ENCODE peak calls at places on chromosomes 12 and 14, in six cellular contexts. One of them, this sample, is unnamed.

GRCh38 chr14:70036665-70037064 is 152.1 kb downstream of the SLC8A3 start:
- DNase-seq in astrocyte: no peak
- DNase-seq in transverse colon: no peak
- DNase-seq in CD8-positive, alpha-beta T cell: no peak
- DNase-seq in pancreas: no peak
- DNase-seq in left lung: no peak
- DNase-seq in this sample: no peak

GRCh38 chr12:117501470-117501869 is 140.0 kb upstream of the NOS1 start:
- DNase-seq in CD8-positive, alpha-beta T cell: no peak
- DNase-seq in left lung: peak
- DNase-seq in pancreas: peak
- DNase-seq in astrocyte: no peak
- DNase-seq in transverse colon: peak
- DNase-seq in this sample: peak

GRCh38 chr14:91444335-91445020 is 26.9 kb upstream of the CCDC88C start:
- DNase-seq in pancreas: no peak
- DNase-seq in transverse colon: no peak
- DNase-seq in astrocyte: no peak
- DNase-seq in CD8-positive, alpha-beta T cell: no peak
- DNase-seq in left lung: no peak
- DNase-seq in this sample: no peak

GRCh38 chr12:78863482-78864427 is 819 bp upstream of the SYT1 start:
- DNase-seq in left lung: peak
- DNase-seq in astrocyte: peak
- DNase-seq in CD8-positive, alpha-beta T cell: no peak
- DNase-seq in transverse colon: peak
- DNase-seq in pancreas: peak
- DNase-seq in this sample: peak

GRCh38 chr14:88985654-88986053 is 161.2 kb downstream of the TTC8 start:
- DNase-seq in astrocyte: no peak
- DNase-seq in pancreas: no peak
- DNase-seq in CD8-positive, alpha-beta T cell: no peak
- DNase-seq in transverse colon: no peak
- DNase-seq in left lung: no peak
- DNase-seq in this sample: no peak

GRCh38 chr12:121441555-121441954 is 41.6 kb downstream of the RNF34 start:
- DNase-seq in left lung: no peak
- DNase-seq in transverse colon: no peak
- DNase-seq in pancreas: no peak
- DNase-seq in CD8-positive, alpha-beta T cell: no peak
- DNase-seq in astrocyte: no peak
- DNase-seq in this sample: no peak

GRCh38 chr12:74780458-74781241 is 243.0 kb downstream of the ATXN7L3B start:
- DNase-seq in left lung: no peak
- DNase-seq in CD8-positive, alpha-beta T cell: no peak
- DNase-seq in pancreas: no peak
- DNase-seq in transverse colon: no peak
- DNase-seq in astrocyte: peak
- DNase-seq in this sample: no peak

GRCh38 chr14:71698027-71698426 is 234.2 kb upstream of the RGS6 start:
- DNase-seq in CD8-positive, alpha-beta T cell: no peak
- DNase-seq in transverse colon: no peak
- DNase-seq in pancreas: no peak
- DNase-seq in astrocyte: peak
- DNase-seq in left lung: no peak
- DNase-seq in this sample: no peak

GRCh38 chr14:88470542-88471440 is 84.0 kb downstream of the PTPN21 start:
- DNase-seq in transverse colon: no peak
- DNase-seq in left lung: no peak
- DNase-seq in pancreas: no peak
- DNase-seq in CD8-positive, alpha-beta T cell: no peak
- DNase-seq in astrocyte: peak
- DNase-seq in this sample: no peak

GRCh38 chr14:96676161-96676560 is 121.0 kb upstream of the VRK1 start:
- DNase-seq in pancreas: no peak
- DNase-seq in left lung: no peak
- DNase-seq in transverse colon: no peak
- DNase-seq in CD8-positive, alpha-beta T cell: no peak
- DNase-seq in astrocyte: peak
- DNase-seq in this sample: no peak

GRCh38 chr14:53929871-53930685 is 26.5 kb downstream of the BMP4 start:
- DNase-seq in transverse colon: peak
- DNase-seq in left lung: no peak
- DNase-seq in astrocyte: no peak
- DNase-seq in pancreas: peak
- DNase-seq in CD8-positive, alpha-beta T cell: no peak
- DNase-seq in this sample: no peak

GRCh38 chr12:90514325-90514724 is 440.7 kb downstream of the CCER1 start:
- DNase-seq in astrocyte: no peak
- DNase-seq in CD8-positive, alpha-beta T cell: no peak
- DNase-seq in pancreas: no peak
- DNase-seq in left lung: no peak
- DNase-seq in transverse colon: no peak
- DNase-seq in this sample: no peak

GRCh38 chr14:71371711-71372396 is 464.6 kb downstream of the PCNX1 start:
- DNase-seq in left lung: no peak
- DNase-seq in CD8-positive, alpha-beta T cell: no peak
- DNase-seq in astrocyte: peak
- DNase-seq in transverse colon: no peak
- DNase-seq in pancreas: no peak
- DNase-seq in this sample: no peak

GRCh38 chr14:31717294-31718085 is 156.3 kb downstream of the NUBPL start:
- DNase-seq in astrocyte: no peak
- DNase-seq in pancreas: no peak
- DNase-seq in left lung: no peak
- DNase-seq in transverse colon: no peak
- DNase-seq in CD8-positive, alpha-beta T cell: no peak
- DNase-seq in this sample: no peak

GRCh38 chr12:118346895-118347294 is 25.8 kb downstream of the TAOK3 start:
- DNase-seq in left lung: no peak
- DNase-seq in astrocyte: no peak
- DNase-seq in CD8-positive, alpha-beta T cell: no peak
- DNase-seq in transverse colon: no peak
- DNase-seq in pancreas: no peak
- DNase-seq in this sample: no peak

GRCh38 chr14:69237584-69237983 is 22.4 kb upstream of the GALNT16 start:
- DNase-seq in transverse colon: no peak
- DNase-seq in pancreas: no peak
- DNase-seq in astrocyte: no peak
- DNase-seq in left lung: no peak
- DNase-seq in CD8-positive, alpha-beta T cell: no peak
- DNase-seq in this sample: no peak

GRCh38 chr12:52251367-52252055 is 18.5 kb downstream of the KRT7 start:
- DNase-seq in transverse colon: no peak
- DNase-seq in astrocyte: no peak
- DNase-seq in left lung: no peak
- DNase-seq in pancreas: no peak
- DNase-seq in CD8-positive, alpha-beta T cell: no peak
- DNase-seq in this sample: no peak

GRCh38 chr12:95411466-95411865 is 62.5 kb upstream of the METAP2 start:
- DNase-seq in CD8-positive, alpha-beta T cell: no peak
- DNase-seq in transverse colon: no peak
- DNase-seq in left lung: no peak
- DNase-seq in astrocyte: no peak
- DNase-seq in pancreas: no peak
- DNase-seq in this sample: no peak

GRCh38 chr12:2215709-2216560 is 163.1 kb downstream of the CACNA1C start:
- DNase-seq in astrocyte: peak
- DNase-seq in CD8-positive, alpha-beta T cell: no peak
- DNase-seq in left lung: no peak
- DNase-seq in transverse colon: no peak
- DNase-seq in pancreas: no peak
- DNase-seq in this sample: no peak

GRCh38 chr14:28773917-28774691 is 7.5 kb downstream of the FOXG1 start:
- DNase-seq in transverse colon: no peak
- DNase-seq in left lung: no peak
- DNase-seq in astrocyte: peak
- DNase-seq in pancreas: no peak
- DNase-seq in CD8-positive, alpha-beta T cell: no peak
- DNase-seq in this sample: no peak

GRCh38 chr14:77302926-77303325 is 17.8 kb downstream of the POMT2 start:
- DNase-seq in pancreas: no peak
- DNase-seq in transverse colon: no peak
- DNase-seq in astrocyte: peak
- DNase-seq in left lung: no peak
- DNase-seq in CD8-positive, alpha-beta T cell: no peak
- DNase-seq in this sample: no peak

GRCh38 chr12:90572778-90573177 is 382.2 kb downstream of the CCER1 start:
- DNase-seq in CD8-positive, alpha-beta T cell: no peak
- DNase-seq in pancreas: no peak
- DNase-seq in transverse colon: no peak
- DNase-seq in astrocyte: no peak
- DNase-seq in left lung: no peak
- DNase-seq in this sample: no peak

GRCh38 chr12:95169368-95169767 is 47.9 kb downstream of the FGD6 start:
- DNase-seq in astrocyte: peak
- DNase-seq in left lung: no peak
- DNase-seq in CD8-positive, alpha-beta T cell: no peak
- DNase-seq in pancreas: no peak
- DNase-seq in transverse colon: peak
- DNase-seq in this sample: no peak

GRCh38 chr12:38711055-38711454 is 194.3 kb downstream of the CPNE8 start:
- DNase-seq in astrocyte: no peak
- DNase-seq in left lung: no peak
- DNase-seq in pancreas: no peak
- DNase-seq in CD8-positive, alpha-beta T cell: no peak
- DNase-seq in transverse colon: no peak
- DNase-seq in this sample: no peak

GRCh38 chr12:132582582-132583279 is 27.7 kb downstream of the LRCOL1 start:
- DNase-seq in CD8-positive, alpha-beta T cell: no peak
- DNase-seq in left lung: no peak
- DNase-seq in transverse colon: no peak
- DNase-seq in astrocyte: no peak
- DNase-seq in pancreas: no peak
- DNase-seq in this sample: no peak
- H3K4me3 ChIP-seq in CD8-positive, alpha-beta T cell: no peak
- H3K4me3 ChIP-seq in left lung: peak
- H3K4me3 ChIP-seq in transverse colon: no peak
- H3K4me3 ChIP-seq in astrocyte: no peak
- H3K4me3 ChIP-seq in pancreas: no peak
- H3K4me3 ChIP-seq in this sample: peak

GRCh38 chr12:109151457-109151856 is 35.1 kb downstream of the ACACB start:
- DNase-seq in astrocyte: no peak
- DNase-seq in pancreas: no peak
- DNase-seq in CD8-positive, alpha-beta T cell: no peak
- DNase-seq in transverse colon: no peak
- DNase-seq in left lung: no peak
- DNase-seq in this sample: no peak

GRCh38 chr12:109154485-109155438 is 38.4 kb downstream of the ACACB start:
- DNase-seq in pancreas: peak
- DNase-seq in left lung: peak
- DNase-seq in CD8-positive, alpha-beta T cell: peak
- DNase-seq in astrocyte: peak
- DNase-seq in transverse colon: peak
- DNase-seq in this sample: peak

GRCh38 chr12:109156036-109156435 is 39.6 kb downstream of the ACACB start:
- DNase-seq in CD8-positive, alpha-beta T cell: no peak
- DNase-seq in left lung: no peak
- DNase-seq in transverse colon: no peak
- DNase-seq in astrocyte: no peak
- DNase-seq in pancreas: no peak
- DNase-seq in this sample: no peak

GRCh38 chr12:109156586-109156985 is 40.2 kb downstream of the ACACB start:
- DNase-seq in astrocyte: no peak
- DNase-seq in CD8-positive, alpha-beta T cell: no peak
- DNase-seq in left lung: no peak
- DNase-seq in pancreas: no peak
- DNase-seq in transverse colon: no peak
- DNase-seq in this sample: no peak

GRCh38 chr12:109153711-109154434 is 37.5 kb downstream of the ACACB start:
- DNase-seq in astrocyte: no peak
- DNase-seq in CD8-positive, alpha-beta T cell: no peak
- DNase-seq in left lung: no peak
- DNase-seq in pancreas: no peak
- DNase-seq in transverse colon: no peak
- DNase-seq in this sample: no peak
- H3K4me3 ChIP-seq in astrocyte: peak
- H3K4me3 ChIP-seq in CD8-positive, alpha-beta T cell: peak
- H3K4me3 ChIP-seq in left lung: peak
- H3K4me3 ChIP-seq in pancreas: peak
- H3K4me3 ChIP-seq in transverse colon: peak
- H3K4me3 ChIP-seq in this sample: peak

DNA sequence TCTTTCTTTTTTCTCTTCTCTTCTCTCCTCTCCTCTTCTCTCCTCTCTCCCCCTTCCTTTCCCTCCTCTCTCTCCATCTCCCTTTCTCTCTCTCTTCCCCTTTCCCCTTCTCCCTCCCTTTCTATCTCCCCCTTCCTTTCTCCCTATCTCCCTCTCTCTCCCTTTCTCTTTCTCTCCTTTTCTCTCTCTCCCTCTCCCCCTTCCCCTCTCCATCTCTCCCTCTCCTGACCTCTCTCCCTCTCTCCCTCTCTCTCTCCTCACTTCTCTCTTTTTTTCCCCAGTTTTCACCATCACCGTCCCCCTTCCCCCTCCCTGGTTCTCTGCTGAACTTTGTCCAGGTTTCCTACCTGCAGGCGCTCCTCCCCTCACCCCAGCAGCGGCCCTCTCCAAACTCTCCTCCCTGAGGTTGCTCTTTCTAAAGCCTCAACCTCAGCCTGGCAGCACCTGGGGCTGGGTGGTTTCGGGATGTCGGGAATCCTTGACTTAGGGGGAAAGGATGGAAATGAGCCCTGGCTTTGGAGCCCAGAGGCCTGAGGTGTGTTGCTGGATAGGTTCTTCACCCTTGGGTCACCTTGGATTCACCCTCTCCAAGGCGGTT is 14.7 kb upstream of the TBX3 start:
- DNase-seq in CD8-positive, alpha-beta T cell: no peak
- DNase-seq in astrocyte: no peak
- DNase-seq in pancreas: no peak
- DNase-seq in transverse colon: no peak
- DNase-seq in left lung: no peak
- DNase-seq in this sample: no peak
- H3K4me3 ChIP-seq in CD8-positive, alpha-beta T cell: no peak
- H3K4me3 ChIP-seq in astrocyte: no peak
- H3K4me3 ChIP-seq in pancreas: no peak
- H3K4me3 ChIP-seq in transverse colon: no peak
- H3K4me3 ChIP-seq in left lung: peak
- H3K4me3 ChIP-seq in this sample: peak

GRCh38 chr12:124609041-124609984 is 41.9 kb upstream of the NCOR2 start:
- DNase-seq in left lung: peak
- DNase-seq in astrocyte: no peak
- DNase-seq in CD8-positive, alpha-beta T cell: peak
- DNase-seq in pancreas: peak
- DNase-seq in transverse colon: peak
- DNase-seq in this sample: peak
- H3K4me3 ChIP-seq in left lung: no peak
- H3K4me3 ChIP-seq in astrocyte: no peak
- H3K4me3 ChIP-seq in CD8-positive, alpha-beta T cell: peak
- H3K4me3 ChIP-seq in pancreas: no peak
- H3K4me3 ChIP-seq in transverse colon: no peak
- H3K4me3 ChIP-seq in this sample: no peak

This sample was measured in upper lobe of right lung.